ENCODE peak calls at places on chromosome 12, in nine cellular contexts. R, O, M, Q, G, L, Y, N and U are unnamed samples.

GRCh38 chr12:91023326-91024004 is 18.7 kb upstream of the EPYC start:
- DNase-seq in L (no peak), G (no peak), Y (no peak), R (no peak), N (no peak), Q (no peak), M (no peak), O (no peak), U (peak; percentile 4)

GRCh38 chr12:63917864-63918742 is 73.6 kb downstream of the SRGAP1 start:
- DNase-seq in R (peak; percentile 97), Q (no peak), G (peak; percentile 43), M (no peak), N (no peak), L (no peak), O (no peak), Y (no peak), U (peak; percentile 19)

GRCh38 chr12:123024819-123025391 is 44.4 kb downstream of the ARL6IP4 start:
- DNase-seq in G (no peak), O (no peak), Q (no peak), R (no peak), Y (no peak), L (no peak), M (no peak), N (no peak), U (no peak)

GRCh38 chr12:67940780-67941243 is 48.4 kb upstream of the IFNG-AS1 start:
- DNase-seq in L (no peak), N (no peak), R (peak; percentile 30), Y (no peak), O (no peak), Q (peak; percentile 11), M (no peak), G (no peak), U (peak; percentile 5)

GRCh38 chr12:79766705-79767464 is 76.1 kb upstream of the PAWR start:
- DNase-seq in M (no peak), G (no peak), Y (no peak), R (no peak), O (no peak), L (no peak), Q (no peak), N (no peak), U (no peak)

GRCh38 chr12:52223411-52224039 is 9.5 kb upstream of the KRT7 start:
- DNase-seq in Q (no peak), N (no peak), G (no peak), M (no peak), O (no peak), R (no peak), Y (no peak), L (no peak), U (no peak)

GRCh38 chr12:32901553-32901952 is 5.0 kb upstream of the PKP2 start:
- DNase-seq in O (no peak), Y (no peak), N (no peak), R (no peak), G (no peak), M (no peak), Q (no peak), L (no peak), U (no peak)

GRCh38 chr12:57766464-57767311 is at the start of gene CYP27B1:
- DNase-seq in M (no peak), O (peak; percentile 20), Y (no peak), L (no peak), G (no peak), Q (no peak), N (no peak), R (peak; percentile 54), U (no peak)

GRCh38 chr12:112936264-112936663 is 2.0 kb upstream of the OAS3 start:
- DNase-seq in L (no peak), Q (no peak), N (no peak), R (no peak), Y (no peak), O (no peak), M (no peak), G (no peak), U (no peak)

GRCh38 chr12:27123642-27124041 is 41.3 kb upstream of the C12orf71 start:
- DNase-seq in Y (no peak), Q (no peak), M (no peak), L (no peak), G (no peak), R (peak; percentile 49), N (no peak), O (no peak), U (no peak)

GRCh38 chr12:13000935-13001724 is 1.1 kb upstream of the HEBP1 start:
- DNase-seq in L (peak; percentile 68), R (peak; percentile 68), Q (peak; percentile 46), Y (no peak), M (peak; percentile 81), G (no peak), O (peak; percentile 74), N (peak; percentile 64), U (peak; percentile 54)
- TF ChIP-seq POLR2A in L (no peak), R (peak; percentile 12), Q (no peak), Y (no peak), M (peak; percentile 33), G (no peak), O (no peak), N (no peak), U (no peak)

GRCh38 chr12:46133751-46134150 is 135.1 kb downstream of the SLC38A1 start:
- DNase-seq in Q (no peak), L (no peak), N (no peak), R (peak; percentile 24), Y (no peak), O (no peak), M (no peak), G (no peak), U (no peak)
- TF ChIP-seq POLR2A in Q (no peak), L (no peak), N (no peak), R (no peak), Y (no peak), O (no peak), M (no peak), G (no peak), U (no peak)

GRCh38 chr12:43858096-43858495 is 22.2 kb downstream of the TMEM117 start:
- DNase-seq in G (no peak), N (no peak), Y (peak; percentile 23), R (no peak), L (no peak), Q (no peak), M (no peak), O (no peak), U (no peak)

GRCh38 chr12:43861015-43861846 is 25.4 kb downstream of the TMEM117 start:
- DNase-seq in M (no peak), R (no peak), Y (no peak), G (no peak), L (no peak), Q (no peak), O (no peak), N (no peak), U (no peak)

GRCh38 chr12:43852744-43853143 is 16.9 kb downstream of the TMEM117 start:
- DNase-seq in Y (no peak), O (no peak), R (no peak), N (no peak), G (no peak), M (no peak), L (no peak), Q (no peak), U (no peak)

GRCh38 chr12:43858991-43859390 is 23.1 kb downstream of the TMEM117 start:
- DNase-seq in O (no peak), L (no peak), G (no peak), Q (no peak), M (no peak), N (no peak), R (no peak), Y (no peak), U (no peak)

DNA sequence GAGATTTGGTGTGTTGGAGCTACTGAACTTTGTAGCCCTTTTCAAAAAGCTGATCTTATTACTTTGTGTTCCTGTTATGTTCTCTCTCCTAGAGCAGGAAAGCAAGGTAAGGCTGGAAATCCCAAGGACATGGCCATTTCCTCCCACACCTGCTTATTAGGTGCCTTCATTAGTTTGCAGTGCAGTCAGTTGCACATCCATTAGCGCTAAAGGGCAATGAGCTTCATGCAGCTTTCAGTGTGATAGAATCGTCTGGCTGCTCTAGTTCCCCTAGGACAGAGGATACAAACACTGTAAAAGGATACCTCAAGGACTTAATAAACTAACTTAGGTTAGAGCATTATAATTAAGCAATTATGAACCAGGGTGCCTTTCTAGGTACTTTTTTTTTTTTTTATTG is 21.1 kb downstream of the TMEM117 start:
- DNase-seq in R (no peak), Y (no peak), Q (no peak), M (no peak), O (no peak), G (no peak), N (no peak), L (no peak), U (no peak)
- TF ChIP-seq POLR2A in R (no peak), Y (no peak), Q (no peak), M (no peak), O (no peak), G (no peak), N (no peak), L (no peak), U (no peak)

GRCh38 chr12:111780615-111781014 is 13.9 kb downstream of the ALDH2 start:
- DNase-seq in O (no peak), Y (no peak), N (no peak), R (no peak), G (no peak), Q (peak; percentile 74), M (no peak), L (no peak), U (no peak)

GRCh38 chr12:111780166-111780565 is 13.4 kb downstream of the ALDH2 start:
- DNase-seq in M (no peak), Y (no peak), G (no peak), L (no peak), N (no peak), O (no peak), Q (peak; percentile 62), R (no peak), U (no peak)

GRCh38 chr12:111776836-111777344 is 10.2 kb downstream of the ALDH2 start:
- DNase-seq in L (no peak), O (no peak), G (no peak), R (no peak), M (no peak), N (no peak), Q (no peak), Y (no peak), U (no peak)

GRCh38 chr12:111775205-111776193 is 8.8 kb downstream of the ALDH2 start:
- DNase-seq in G (peak; percentile 81), N (peak; percentile 90), M (peak; percentile 88), Q (peak; percentile 90), Y (peak; percentile 70), O (peak; percentile 88), R (peak; percentile 82), L (peak; percentile 83), U (no peak)

GRCh38 chr12:111777345-111778045 is 10.8 kb downstream of the ALDH2 start:
- DNase-seq in R (peak; percentile 37), G (no peak), L (no peak), O (peak; percentile 43), M (no peak), Q (peak; percentile 82), Y (no peak), N (peak; percentile 58), U (no peak)
- TF ChIP-seq POLR2A in R (no peak), G (no peak), L (no peak), O (no peak), M (no peak), Q (peak; percentile 28), Y (no peak), N (no peak), U (no peak)

GRCh38 chr12:75323663-75324062 is 6.5 kb downstream of the CAPS2 start:
- DNase-seq in Q (no peak), M (no peak), L (no peak), N (no peak), R (no peak), G (no peak), Y (no peak), O (no peak), U (no peak)
- TF ChIP-seq POLR2A in Q (no peak), M (no peak), L (no peak), N (no peak), R (no peak), G (no peak), Y (no peak), O (no peak), U (no peak)

GRCh38 chr12:102885043-102885932 is 31.8 kb downstream of the PAH start:
- DNase-seq in L (no peak), N (no peak), Y (no peak), M (no peak), R (no peak), O (no peak), Q (no peak), G (no peak), U (no peak)
- TF ChIP-seq POLR2A in L (no peak), N (no peak), Y (no peak), M (no peak), R (no peak), O (no peak), Q (no peak), G (no peak), U (no peak)